ENCODE peak calls at places on chromosome 10, in eight cellular contexts. U is foreskin fibroblast, R is heart left ventricle, T is right cardiac atrium, B is brain microvascular endothelial cell, Q is astrocyte of the cerebellum, A is colonic mucosa, H is IMR-90. X is an unnamed sample.

GRCh38 chr10:69069090-69070042 is 18.5 kb upstream of the SRGN start:
- DNase-seq in H (no peak), B (no peak), Q (no peak), A (no peak), U (peak), T (no peak), R (no peak), X (no peak)

GRCh38 chr10:31157125-31157983 is 125.7 kb upstream of the ZNF438 start:
- DNase-seq in R (peak), Q (peak), T (peak), H (peak), U (peak), A (no peak), B (no peak), X (no peak)

GRCh38 chr10:47453435-47454293 is 30.3 kb downstream of the ANXA8 start:
- DNase-seq in R (no peak), A (no peak), B (no peak), Q (no peak), H (no peak), U (no peak), T (no peak), X (no peak)

GRCh38 chr10:29535012-29535777 is 99.6 kb downstream of the SVIL start:
- DNase-seq in Q (peak), H (peak), A (peak), R (peak), T (peak), U (peak), B (peak), X (peak)

GRCh38 chr10:78920011-78920410 is 148.8 kb upstream of the ZMIZ1 start:
- DNase-seq in B (no peak), U (no peak), H (no peak), Q (no peak), T (no peak), A (no peak), R (no peak), X (no peak)

GRCh38 chr10:7409732-7410168 is 1.1 kb downstream of the SFMBT2 start:
- DNase-seq in Q (no peak), A (peak), T (no peak), U (peak), H (no peak), B (no peak), R (no peak), X (no peak)

GRCh38 chr10:124875596-124875995 is 66.3 kb upstream of the ZRANB1 start:
- DNase-seq in B (peak), Q (peak), T (no peak), H (peak), U (peak), R (no peak), A (no peak), X (no peak)

GRCh38 chr10:94412439-94412838 is 10.1 kb downstream of the TBC1D12 start:
- DNase-seq in Q (no peak), R (no peak), T (no peak), H (peak), A (no peak), B (no peak), U (peak), X (no peak)

GRCh38 chr10:33085313-33085833 is 127.3 kb upstream of the ITGB1 start:
- DNase-seq in T (no peak), B (no peak), A (no peak), R (no peak), Q (no peak), H (no peak), U (no peak), X (no peak)

GRCh38 chr10:69645296-69645665 is 15.2 kb downstream of the FAM241B start:
- DNase-seq in B (no peak), A (no peak), T (no peak), R (no peak), Q (no peak), H (no peak), U (no peak), X (no peak)

GRCh38 chr10:101625821-101626412 is 37.8 kb downstream of the DPCD start:
- DNase-seq in Q (no peak), R (no peak), U (no peak), T (no peak), B (no peak), A (no peak), H (no peak), X (no peak)

GRCh38 chr10:14439451-14440259 is 108.9 kb upstream of the FRMD4A start:
- DNase-seq in R (no peak), H (peak), Q (no peak), B (no peak), A (no peak), T (no peak), U (peak), X (no peak)

GRCh38 chr10:107614939-107615665 is 450.6 kb upstream of the SORCS1 start:
- DNase-seq in T (no peak), H (peak), R (no peak), A (no peak), Q (no peak), B (peak), U (peak), X (no peak)

GRCh38 chr10:129495697-129496096 is 28.7 kb downstream of the MGMT start:
- DNase-seq in A (no peak), T (no peak), H (no peak), R (no peak), Q (no peak), B (no peak), U (no peak), X (no peak)

GRCh38 chr10:73553316-73553715 is 37.8 kb downstream of the USP54 start:
- DNase-seq in T (no peak), U (no peak), A (no peak), H (no peak), B (no peak), Q (no peak), R (no peak), X (no peak)

GRCh38 chr10:77321868-77322267 is 315.7 kb downstream of the KCNMA1 start:
- DNase-seq in A (no peak), Q (no peak), H (peak), T (no peak), B (no peak), U (peak), R (no peak), X (no peak)

DNA sequence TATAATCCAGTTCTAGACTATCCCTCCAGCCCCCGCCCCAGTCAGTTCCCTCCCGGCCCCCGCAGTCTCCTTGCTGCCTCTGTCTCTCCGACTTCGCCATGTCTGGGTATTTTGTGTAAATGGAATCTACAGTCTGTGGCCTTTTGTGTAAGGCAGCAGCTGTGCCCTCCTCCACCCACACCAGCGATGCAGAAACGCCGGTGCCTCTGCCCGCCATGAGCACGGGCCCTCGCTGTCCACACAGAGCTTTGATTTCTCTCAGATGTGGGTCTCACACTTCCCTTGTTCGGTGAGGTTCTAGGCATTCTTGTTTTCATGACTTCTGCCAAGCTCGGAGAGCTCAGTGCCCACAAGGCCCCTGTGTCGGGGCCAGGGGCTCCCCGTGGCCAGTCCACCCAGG is 37.8 kb downstream of the NKX6-2 start:
- DNase-seq in B (no peak), T (no peak), Q (no peak), U (no peak), A (no peak), R (no peak), H (no peak), X (no peak)
- H3K4me3 ChIP-seq in B (no peak), T (no peak), Q (no peak), U (no peak), A (no peak), R (no peak), H (no peak), X (no peak)

DNA sequence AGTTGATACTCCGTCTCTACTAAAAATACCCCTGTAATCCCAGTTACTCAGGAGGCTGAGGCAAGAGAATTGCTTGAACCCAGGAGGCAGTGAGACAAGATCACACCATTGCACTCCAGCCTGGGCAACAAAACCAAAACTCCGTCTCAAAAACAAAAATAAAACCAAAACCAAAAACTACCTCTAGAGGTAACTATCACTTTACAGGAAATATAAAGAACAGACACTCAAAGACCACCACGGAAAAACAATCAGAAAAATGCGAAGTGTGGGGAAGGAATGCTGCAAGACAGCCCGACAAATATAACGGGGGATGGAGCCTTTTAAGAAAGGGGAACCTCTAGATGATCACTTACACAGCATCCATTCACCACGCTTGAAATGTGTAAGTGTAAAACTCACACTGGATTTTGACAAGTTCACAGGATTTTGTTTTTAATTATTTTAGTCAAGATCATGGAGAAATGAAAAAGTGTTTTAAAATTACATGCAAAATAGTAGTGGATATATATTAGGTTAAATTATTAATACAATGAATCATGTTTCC is 4.2 kb downstream of the HNRNPF start:
- DNase-seq in H (no peak), U (no peak), T (no peak), Q (no peak), A (no peak), B (no peak), R (no peak), X (no peak)
- H3K4me3 ChIP-seq in H (no peak), U (peak), T (no peak), Q (no peak), A (no peak), B (no peak), R (no peak), X (no peak)

GRCh38 chr10:784377-784758 is 94.9 kb upstream of the DIP2C start:
- DNase-seq in Q (no peak), A (peak), B (no peak), R (no peak), U (no peak), T (no peak), H (no peak), X (no peak)
- H3K4me3 ChIP-seq in Q (peak), A (peak), B (peak), R (peak), U (peak), T (peak), H (peak), X (peak)

DNA sequence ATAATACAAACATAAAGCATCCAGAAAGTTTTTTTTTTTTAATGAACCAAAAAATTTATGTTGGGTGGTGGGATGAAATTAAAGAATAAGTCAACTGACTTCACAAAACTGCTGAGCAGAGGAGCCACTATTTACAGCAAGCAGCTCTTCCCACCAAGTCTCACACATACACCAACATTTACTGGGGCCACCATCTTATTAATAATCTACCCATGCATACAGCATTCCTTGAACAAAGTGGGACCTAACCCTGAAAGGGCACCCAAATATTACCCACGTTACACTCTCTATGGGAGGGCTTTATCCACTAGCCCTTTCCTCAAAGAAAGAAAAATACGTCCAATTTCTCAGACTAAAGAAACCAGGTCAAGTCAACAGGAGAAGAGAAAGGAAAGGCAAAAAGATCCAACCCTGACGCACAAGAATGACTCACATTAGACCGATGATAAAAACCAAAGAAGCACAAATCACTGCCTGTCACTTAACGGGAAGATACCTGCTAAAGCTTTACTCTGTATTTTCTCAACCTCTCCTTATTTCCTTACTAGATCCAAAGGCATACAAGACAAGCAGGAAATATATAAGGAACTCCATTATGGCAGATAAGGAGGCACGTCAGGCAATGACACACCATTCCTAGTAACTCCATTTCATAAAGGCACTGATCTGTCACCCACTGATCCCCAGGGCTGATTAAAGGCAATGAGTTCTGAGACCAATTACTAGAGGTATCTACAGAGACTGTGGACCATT is 141.8 kb upstream of the ASAH2 start:
- DNase-seq in Q (no peak), U (no peak), H (no peak), T (no peak), B (peak), A (no peak), R (no peak), X (no peak)
- H3K4me3 ChIP-seq in Q (no peak), U (no peak), H (no peak), T (no peak), B (no peak), A (no peak), R (no peak), X (no peak)

GRCh38 chr10:51087114-51087513 is 12.8 kb downstream of the PRKG1 start:
- DNase-seq in Q (no peak), U (no peak), R (no peak), A (no peak), B (no peak), T (no peak), H (no peak), X (no peak)
- H3K4me3 ChIP-seq in Q (no peak), U (no peak), R (no peak), A (no peak), B (no peak), T (no peak), H (no peak), X (no peak)

DNA sequence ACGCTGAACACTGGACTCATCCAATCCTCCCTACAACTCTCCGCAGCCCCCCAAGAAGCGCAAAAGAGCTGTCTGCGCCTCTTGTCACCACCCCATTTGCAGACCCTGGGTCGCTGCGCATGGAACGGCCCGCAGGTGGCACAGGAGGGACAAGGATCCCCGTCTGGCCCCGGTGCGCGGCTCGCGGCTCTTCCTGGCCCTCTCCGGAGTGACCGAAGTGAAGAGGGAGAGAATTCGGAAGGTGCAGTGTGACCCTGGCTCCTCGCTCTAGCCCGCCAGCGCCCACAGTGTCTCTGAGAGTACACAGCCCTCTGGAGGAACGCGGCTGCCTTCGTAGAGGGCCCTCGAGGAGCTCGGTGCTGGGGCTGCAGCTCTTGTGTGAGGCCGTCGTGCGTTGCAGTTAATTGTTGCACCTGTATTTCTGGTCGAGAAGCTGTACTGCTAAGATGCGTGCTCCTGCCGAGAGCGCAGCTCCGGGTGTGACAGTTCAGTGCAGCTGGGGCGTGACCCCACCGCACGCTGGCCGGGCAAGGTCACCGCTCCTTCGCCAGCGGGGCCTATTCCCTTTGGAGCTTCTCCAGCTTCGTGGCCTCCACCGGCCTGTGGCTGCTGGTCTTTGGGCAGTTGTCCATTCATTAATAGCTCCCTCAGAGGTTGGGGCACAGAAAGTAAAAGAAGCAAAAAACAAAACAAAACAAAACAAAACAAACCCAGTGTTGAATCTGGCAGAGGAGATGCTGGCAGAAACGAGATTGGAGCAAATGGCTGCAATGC is 119.0 kb downstream of the SEC23IP start:
- DNase-seq in A (no peak), U (no peak), H (no peak), Q (no peak), T (peak), R (no peak), B (no peak), X (no peak)
- H3K4me3 ChIP-seq in A (no peak), U (no peak), H (no peak), Q (no peak), T (no peak), R (no peak), B (no peak), X (no peak)

GRCh38 chr10:133258066-133258817 is 18.4 kb downstream of the ADAM8 start:
- DNase-seq in T (no peak), B (no peak), U (no peak), A (peak), R (no peak), H (no peak), Q (no peak), X (no peak)
- H3K4me3 ChIP-seq in T (no peak), B (no peak), U (no peak), A (peak), R (no peak), H (no peak), Q (no peak), X (no peak)

GRCh38 chr10:12701696-12702095 is 299.8 kb downstream of the CCDC3 start:
- DNase-seq in A (peak), B (no peak), Q (no peak), R (no peak), U (peak), T (no peak), H (peak), X (no peak)

GRCh38 chr10:12697741-12698140 is 303.8 kb downstream of the CCDC3 start:
- DNase-seq in H (no peak), A (no peak), T (peak), R (no peak), B (no peak), U (no peak), Q (no peak), X (no peak)

GRCh38 chr10:12700557-12700874 is 301.0 kb downstream of the CCDC3 start:
- DNase-seq in U (no peak), R (no peak), A (no peak), Q (no peak), T (no peak), H (no peak), B (no peak), X (no peak)

GRCh38 chr10:12699258-12699700 is 302.2 kb downstream of the CCDC3 start:
- DNase-seq in U (no peak), T (no peak), R (no peak), B (no peak), Q (no peak), H (no peak), A (peak), X (peak)

DNA sequence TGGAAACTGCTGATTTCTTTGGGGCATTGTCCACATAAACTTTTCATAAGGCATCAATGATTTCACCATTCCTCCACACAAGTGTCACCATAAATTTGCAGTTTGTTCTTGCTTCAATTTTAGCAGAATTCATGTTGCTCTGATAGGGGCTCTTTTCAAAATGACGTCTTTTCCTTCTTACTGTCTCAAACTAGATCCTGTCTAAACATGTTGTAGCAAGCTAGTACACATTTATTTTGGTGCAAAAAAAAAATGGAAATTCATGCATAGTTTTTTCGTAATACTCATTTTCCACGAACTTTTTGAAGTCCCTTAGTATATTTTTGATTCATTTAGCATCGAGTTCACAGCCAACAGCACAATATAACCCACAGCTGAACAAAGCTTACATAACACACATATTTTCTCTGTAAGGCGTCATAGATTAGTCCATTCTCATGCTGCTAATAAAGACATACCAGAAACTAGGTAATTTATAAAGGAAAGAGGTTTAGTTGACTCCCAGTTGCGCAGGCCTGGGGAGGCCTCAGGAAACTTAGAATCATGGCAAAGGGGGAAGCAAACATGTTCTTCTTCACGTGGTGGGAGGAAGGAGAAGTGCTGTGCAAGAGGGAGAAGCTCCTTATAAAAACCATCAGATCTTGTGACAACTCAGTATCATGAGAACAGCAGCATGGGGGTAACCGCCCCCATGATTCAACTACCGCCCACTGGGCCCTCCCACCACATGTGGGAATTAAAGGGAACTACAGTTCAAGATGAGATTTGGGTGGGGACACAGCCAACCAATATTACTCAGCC is 301.6 kb downstream of the CCDC3 start:
- DNase-seq in A (no peak), R (no peak), U (no peak), Q (no peak), T (no peak), H (no peak), B (no peak), X (no peak)
- H3K4me3 ChIP-seq in A (no peak), R (no peak), U (no peak), Q (no peak), T (no peak), H (no peak), B (no peak), X (no peak)

DNA sequence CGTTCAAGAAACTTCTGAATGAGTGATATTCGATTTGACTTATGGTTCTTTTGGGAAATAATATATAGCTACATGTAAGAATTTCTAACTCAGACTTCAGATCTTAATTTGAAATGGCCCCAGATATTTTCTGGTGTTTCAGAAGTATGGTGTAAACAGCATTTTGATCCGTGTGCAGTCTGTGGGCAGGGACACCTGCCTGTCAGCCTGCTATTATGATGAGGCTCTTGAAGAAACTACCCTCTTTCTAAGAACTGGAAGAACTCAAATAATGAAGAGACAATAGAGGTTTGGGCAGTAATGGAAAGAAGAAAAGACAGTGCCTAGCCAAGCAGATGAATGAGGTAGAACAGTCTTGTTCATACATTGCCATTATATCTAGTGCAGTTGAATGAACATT is 256.6 kb downstream of the ARHGAP21 start:
- DNase-seq in U (no peak), Q (no peak), H (no peak), R (no peak), B (no peak), T (no peak), A (no peak), X (no peak)
- H3K4me3 ChIP-seq in U (no peak), Q (peak), H (peak), R (no peak), B (peak), T (no peak), A (peak), X (peak)

X was measured in kidney epithelial cell.